ENCODE peak calls at places on chromosomes 11 and 22, in ten cellular contexts. One of them, this sample, is unnamed.
A peak's percentile ranks its signal among the peaks of the same experiment; 100 is the strongest.

GRCh38 chr22:44659140-44659539 is 42.9 kb upstream of the PRR5 start:
- DNase-seq in T-cell: no peak
- DNase-seq in caudate nucleus: peak; percentile 31
- DNase-seq in RPMI7951: no peak
- DNase-seq in activated T-cell treated with anti-CD3 and anti-CD28 coated beads, Interleukin-2, amount 50 U/mL, for 1 hour: no peak
- DNase-seq in pancreas: no peak
- DNase-seq in Calu3: no peak
- DNase-seq in ovary: no peak
- DNase-seq in AG04450: no peak
- DNase-seq in non-pigmented ciliary epithelial cell: no peak
- DNase-seq in this sample: no peak

GRCh38 chr22:45231293-45231692 is 9.4 kb downstream of the KIAA0930 start:
- DNase-seq in caudate nucleus: no peak
- DNase-seq in T-cell: no peak
- DNase-seq in activated T-cell treated with anti-CD3 and anti-CD28 coated beads, Interleukin-2, amount 50 U/mL, for 1 hour: no peak
- DNase-seq in pancreas: no peak
- DNase-seq in AG04450: no peak
- DNase-seq in Calu3: no peak
- DNase-seq in non-pigmented ciliary epithelial cell: no peak
- DNase-seq in ovary: no peak
- DNase-seq in RPMI7951: no peak
- DNase-seq in this sample: no peak

GRCh38 chr11:27938011-27938410 is 169.9 kb downstream of the KIF18A start:
- DNase-seq in pancreas: no peak
- DNase-seq in activated T-cell treated with anti-CD3 and anti-CD28 coated beads, Interleukin-2, amount 50 U/mL, for 1 hour: no peak
- DNase-seq in ovary: no peak
- DNase-seq in T-cell: no peak
- DNase-seq in Calu3: no peak
- DNase-seq in AG04450: no peak
- DNase-seq in non-pigmented ciliary epithelial cell: no peak
- DNase-seq in RPMI7951: no peak
- DNase-seq in caudate nucleus: no peak
- DNase-seq in this sample: no peak

GRCh38 chr11:92812841-92813240 is 156.6 kb upstream of the MTNR1B start:
- DNase-seq in caudate nucleus: no peak
- DNase-seq in ovary: no peak
- DNase-seq in AG04450: no peak
- DNase-seq in RPMI7951: no peak
- DNase-seq in non-pigmented ciliary epithelial cell: no peak
- DNase-seq in activated T-cell treated with anti-CD3 and anti-CD28 coated beads, Interleukin-2, amount 50 U/mL, for 1 hour: no peak
- DNase-seq in T-cell: no peak
- DNase-seq in Calu3: no peak
- DNase-seq in pancreas: no peak
- DNase-seq in this sample: no peak

GRCh38 chr22:49377306-49377705 is 450.4 kb downstream of the BRD1 start:
- DNase-seq in AG04450: no peak
- DNase-seq in ovary: no peak
- DNase-seq in activated T-cell treated with anti-CD3 and anti-CD28 coated beads, Interleukin-2, amount 50 U/mL, for 1 hour: no peak
- DNase-seq in Calu3: no peak
- DNase-seq in pancreas: no peak
- DNase-seq in caudate nucleus: no peak
- DNase-seq in T-cell: no peak
- DNase-seq in non-pigmented ciliary epithelial cell: no peak
- DNase-seq in RPMI7951: no peak
- DNase-seq in this sample: no peak

GRCh38 chr11:86815726-86816125 is 15.4 kb downstream of the PRSS23 start:
- DNase-seq in AG04450: no peak
- DNase-seq in pancreas: no peak
- DNase-seq in non-pigmented ciliary epithelial cell: no peak
- DNase-seq in Calu3: no peak
- DNase-seq in ovary: no peak
- DNase-seq in caudate nucleus: no peak
- DNase-seq in activated T-cell treated with anti-CD3 and anti-CD28 coated beads, Interleukin-2, amount 50 U/mL, for 1 hour: no peak
- DNase-seq in T-cell: no peak
- DNase-seq in RPMI7951: no peak
- DNase-seq in this sample: no peak

GRCh38 chr11:80694385-80694784 is 1253.6 kb upstream of the TENM4 start:
- DNase-seq in activated T-cell treated with anti-CD3 and anti-CD28 coated beads, Interleukin-2, amount 50 U/mL, for 1 hour: no peak
- DNase-seq in ovary: no peak
- DNase-seq in T-cell: no peak
- DNase-seq in Calu3: no peak
- DNase-seq in AG04450: no peak
- DNase-seq in non-pigmented ciliary epithelial cell: no peak
- DNase-seq in pancreas: no peak
- DNase-seq in caudate nucleus: no peak
- DNase-seq in RPMI7951: no peak
- DNase-seq in this sample: no peak

GRCh38 chr11:68667511-68668253 is 16.7 kb upstream of the GAL start:
- DNase-seq in ovary: no peak
- DNase-seq in pancreas: no peak
- DNase-seq in AG04450: no peak
- DNase-seq in RPMI7951: no peak
- DNase-seq in Calu3: no peak
- DNase-seq in activated T-cell treated with anti-CD3 and anti-CD28 coated beads, Interleukin-2, amount 50 U/mL, for 1 hour: no peak
- DNase-seq in caudate nucleus: no peak
- DNase-seq in non-pigmented ciliary epithelial cell: no peak
- DNase-seq in T-cell: no peak
- DNase-seq in this sample: peak; percentile 22

GRCh38 chr11:1747753-1748466 is 2.5 kb downstream of the IFITM10 start:
- DNase-seq in ovary: no peak
- DNase-seq in T-cell: no peak
- DNase-seq in pancreas: no peak
- DNase-seq in non-pigmented ciliary epithelial cell: no peak
- DNase-seq in AG04450: no peak
- DNase-seq in Calu3: no peak
- DNase-seq in RPMI7951: no peak
- DNase-seq in caudate nucleus: no peak
- DNase-seq in activated T-cell treated with anti-CD3 and anti-CD28 coated beads, Interleukin-2, amount 50 U/mL, for 1 hour: no peak
- DNase-seq in this sample: no peak

GRCh38 chr11:61869636-61870428 is 21.5 kb downstream of the FADS3 start:
- DNase-seq in Calu3: no peak
- DNase-seq in pancreas: no peak
- DNase-seq in T-cell: no peak
- DNase-seq in AG04450: no peak
- DNase-seq in activated T-cell treated with anti-CD3 and anti-CD28 coated beads, Interleukin-2, amount 50 U/mL, for 1 hour: no peak
- DNase-seq in caudate nucleus: no peak
- DNase-seq in non-pigmented ciliary epithelial cell: no peak
- DNase-seq in RPMI7951: no peak
- DNase-seq in ovary: no peak
- DNase-seq in this sample: no peak

GRCh38 chr11:57647368-57647767 is 2.3 kb downstream of the YPEL4 start:
- DNase-seq in pancreas: no peak
- DNase-seq in Calu3: no peak
- DNase-seq in caudate nucleus: no peak
- DNase-seq in ovary: no peak
- DNase-seq in non-pigmented ciliary epithelial cell: no peak
- DNase-seq in RPMI7951: no peak
- DNase-seq in activated T-cell treated with anti-CD3 and anti-CD28 coated beads, Interleukin-2, amount 50 U/mL, for 1 hour: no peak
- DNase-seq in AG04450: no peak
- DNase-seq in T-cell: no peak
- DNase-seq in this sample: no peak

GRCh38 chr11:67439321-67440228 is 2.1 kb upstream of the PTPRCAP start:
- DNase-seq in Calu3: peak; percentile 45
- DNase-seq in AG04450: no peak
- DNase-seq in caudate nucleus: no peak
- DNase-seq in RPMI7951: peak; percentile 22
- DNase-seq in non-pigmented ciliary epithelial cell: no peak
- DNase-seq in T-cell: no peak
- DNase-seq in activated T-cell treated with anti-CD3 and anti-CD28 coated beads, Interleukin-2, amount 50 U/mL, for 1 hour: peak; percentile 47
- DNase-seq in pancreas: no peak
- DNase-seq in ovary: no peak
- DNase-seq in this sample: no peak

This sample was measured in CD8-positive, alpha-beta memory T cell.